ENCODE peak calls at places on chromosome 7, in four cellular contexts. D is lower lobe of right lung, Z is GM13976, M is bronchial epithelial cell. O is an unnamed sample.

GRCh38 chr7:66169616-66170015 is 35.5 kb upstream of the TPST1 start:
- DNase-seq in D (no peak), Z (no peak), M (peak), O (no peak)

GRCh38 chr7:100675581-100676350 is 2.2 kb downstream of the GNB2 start:
- DNase-seq in D (peak), Z (peak), M (peak), O (peak)

GRCh38 chr7:148204639-148205292 is 385.8 kb upstream of the C7orf33 start:
- DNase-seq in D (no peak), Z (no peak), M (no peak), O (no peak)

GRCh38 chr7:55043691-55044090 is 24.9 kb downstream of the EGFR start:
- DNase-seq in D (no peak), Z (no peak), M (peak), O (no peak)

GRCh38 chr7:138916731-138917130 is 64.5 kb downstream of the KIAA1549 start:
- DNase-seq in D (no peak), Z (no peak), M (no peak), O (no peak)

GRCh38 chr7:157903296-157903695 is 566.5 kb downstream of the DNAJB6 start:
- DNase-seq in D (no peak), Z (no peak), M (no peak), O (no peak)

GRCh38 chr7:47254081-47255006 is 327.6 kb downstream of the TNS3 start:
- DNase-seq in D (peak), Z (peak), M (peak), O (no peak)

GRCh38 chr7:116030626-116031276 is at the start of gene TFEC:
- DNase-seq in D (no peak), Z (no peak), M (peak), O (no peak)

GRCh38 chr7:98434087-98434486 is 33.2 kb upstream of the BAIAP2L1 start:
- DNase-seq in D (no peak), Z (no peak), M (no peak), O (no peak)

GRCh38 chr7:72127136-72127535 is 285.0 kb downstream of the CALN1 start:
- DNase-seq in D (no peak), Z (no peak), M (no peak), O (no peak)

GRCh38 chr7:11831727-11832495 is at the start of gene THSD7A:
- DNase-seq in D (peak), Z (peak), M (peak), O (peak)
- TF ChIP-seq CTCF in D (no peak), Z (no peak), M (no peak), O (peak)

DNA sequence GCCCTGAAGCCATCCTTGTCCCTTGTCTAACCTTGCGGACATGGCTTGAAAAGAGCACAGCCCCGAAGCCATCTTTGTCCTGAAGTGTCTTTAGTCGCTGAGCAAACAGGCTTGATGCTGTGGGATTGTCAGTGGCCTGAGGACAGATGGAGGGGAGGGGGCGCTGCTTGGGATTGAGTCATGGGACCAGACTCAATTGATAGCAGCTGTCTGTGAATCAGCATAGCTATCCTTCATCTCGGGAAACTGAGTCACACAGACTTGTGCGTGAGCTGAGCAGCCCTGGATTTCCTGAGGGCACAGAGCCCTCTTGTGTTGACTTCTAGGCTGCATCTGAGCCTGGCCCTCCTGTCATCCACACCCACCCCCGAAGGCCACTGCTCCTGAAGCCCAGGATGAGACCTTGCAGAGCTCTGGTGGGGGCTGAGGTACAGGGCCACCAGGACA is 14.4 kb downstream of the MYO1G start:
- DNase-seq in D (no peak), Z (peak), M (no peak), O (no peak)
- TF ChIP-seq CTCF in D (no peak), Z (peak), M (peak), O (peak)

GRCh38 chr7:26598867-26599266 is 265.5 kb downstream of the SKAP2 start:
- DNase-seq in D (no peak), Z (no peak), M (no peak), O (no peak)
- TF ChIP-seq CTCF in D (no peak), Z (no peak), M (no peak), O (no peak)

DNA sequence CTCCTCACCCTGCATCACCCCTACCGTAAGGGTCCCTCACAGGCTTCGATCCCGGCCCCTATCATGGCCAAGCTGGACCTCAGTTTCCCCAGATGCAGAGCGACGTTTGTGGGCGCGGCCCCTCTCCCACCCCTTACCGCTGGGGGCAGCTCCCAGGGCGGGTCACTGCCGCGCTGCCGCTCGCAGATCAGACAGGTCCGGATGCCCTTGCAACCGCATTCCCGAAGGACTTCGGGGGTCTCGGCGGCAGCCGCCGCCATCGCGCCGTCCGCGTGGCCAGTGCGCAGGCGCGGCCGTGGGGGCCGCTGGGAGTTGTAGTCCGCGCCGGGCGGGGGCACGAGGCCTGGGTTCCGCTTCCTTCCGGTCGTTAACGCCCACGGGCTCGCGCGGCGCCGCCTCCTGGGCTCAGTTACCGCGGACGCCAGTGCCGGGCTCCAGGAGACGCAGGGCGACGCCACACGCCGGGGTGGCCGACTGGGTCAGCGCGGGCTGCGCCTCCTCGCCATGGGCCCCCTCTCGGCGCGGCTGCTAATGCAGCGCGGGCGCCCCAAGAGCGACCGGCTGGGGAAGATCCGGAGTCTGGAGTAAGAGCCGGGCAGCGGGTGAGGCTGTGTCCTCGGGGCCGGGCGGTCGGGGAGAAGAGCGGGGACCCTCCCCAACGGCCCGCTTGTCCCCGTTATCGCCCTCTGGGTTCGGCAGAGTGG is at the start of the genes ALKBH4 and LRWD1:
- DNase-seq in D (peak), Z (peak), M (peak), O (peak)
- TF ChIP-seq CTCF in D (peak), Z (no peak), M (peak), O (peak)

GRCh38 chr7:151310578-151310977 is 31.0 kb upstream of the NUB1 start:
- DNase-seq in D (no peak), Z (no peak), M (peak), O (no peak)
- TF ChIP-seq CTCF in D (peak), Z (peak), M (peak), O (peak)

DNA sequence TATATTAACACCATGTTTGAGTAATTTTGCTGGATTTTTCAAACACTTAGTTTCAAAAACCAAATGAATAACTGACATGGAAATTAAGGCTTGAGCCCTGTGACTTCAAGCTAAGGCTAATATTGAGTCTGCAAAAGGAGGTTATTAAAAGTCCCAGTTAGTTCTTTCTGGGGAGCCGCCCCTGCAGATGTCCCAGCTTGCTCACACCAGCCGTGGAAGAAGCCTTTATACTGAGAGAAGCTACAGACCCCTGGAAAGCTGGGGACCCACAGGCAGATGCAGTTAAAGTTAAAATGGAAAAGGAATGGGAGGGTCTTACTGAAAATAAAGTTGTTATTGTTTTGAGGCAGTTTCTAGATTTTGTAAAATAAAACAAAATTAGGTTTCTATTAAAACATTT is 18.5 kb upstream of the ZNF680 start:
- DNase-seq in D (no peak), Z (no peak), M (no peak), O (no peak)
- TF ChIP-seq CTCF in D (no peak), Z (no peak), M (no peak), O (no peak)

GRCh38 chr7:134316539-134317344 is at the start of gene SLC35B4:
- DNase-seq in D (peak), Z (peak), M (peak), O (peak)
- TF ChIP-seq CTCF in D (peak), Z (no peak), M (peak), O (peak)